ENCODE peak calls at places on chromosomes 2 and 18, in ten cellular contexts. V, Y, E, F, Q, J, U, A, M and X are unnamed samples.

GRCh38 chr2:20593072-20594034 is 57.5 kb downstream of the HS1BP3 start:
- DNase-seq in A (no peak), Q (peak; percentile 83), V (peak; percentile 100), J (peak; percentile 30), E (peak; percentile 79), F (no peak), Y (peak; percentile 75), U (no peak), M (peak; percentile 85), X (no peak)

GRCh38 chr2:44075536-44075935 is 79.7 kb upstream of the LRPPRC start:
- DNase-seq in M (no peak), F (peak; percentile 23), Q (no peak), J (no peak), E (no peak), A (no peak), U (no peak), V (peak; percentile 30), Y (peak; percentile 38), X (no peak)

GRCh38 chr2:236178921-236179652 is 10.9 kb upstream of the GBX2 start:
- DNase-seq in J (no peak), V (no peak), A (no peak), Y (peak; percentile 37), Q (no peak), E (no peak), M (no peak), F (no peak), U (no peak), X (no peak)

GRCh38 chr2:118300807-118301206 is 212.5 kb downstream of the INSIG2 start:
- DNase-seq in Q (no peak), V (no peak), Y (no peak), A (no peak), U (peak; percentile 26), M (no peak), E (no peak), J (no peak), F (no peak), X (no peak)

GRCh38 chr2:127695491-127696472 is 5.5 kb upstream of the SFT2D3 start:
- DNase-seq in Y (peak; percentile 80), J (peak; percentile 58), M (peak; percentile 50), V (no peak), Q (peak; percentile 49), U (no peak), F (peak; percentile 78), E (peak; percentile 87), A (peak; percentile 27), X (no peak)

GRCh38 chr2:41784496-41784895 is 263.3 kb upstream of the PKDCC start:
- DNase-seq in A (no peak), V (peak; percentile 11), F (no peak), Y (no peak), Q (no peak), M (no peak), J (no peak), U (no peak), E (no peak), X (no peak)

GRCh38 chr2:2591542-2591940 is 260.5 kb upstream of the MYT1L start:
- DNase-seq in A (no peak), F (no peak), M (no peak), J (no peak), U (peak; percentile 64), Q (no peak), V (no peak), Y (no peak), E (no peak), X (peak; percentile 62)

GRCh38 chr18:6810191-6810590 is 80.7 kb downstream of the ARHGAP28 start:
- DNase-seq in F (no peak), Q (no peak), J (no peak), M (no peak), V (no peak), U (no peak), Y (no peak), E (no peak), A (no peak), X (no peak)

GRCh38 chr2:204477358-204477950 is 67.8 kb upstream of the PARD3B start:
- DNase-seq in E (no peak), A (no peak), V (no peak), Y (no peak), Q (no peak), J (no peak), F (no peak), U (no peak), M (no peak), X (no peak)

GRCh38 chr2:157361526-157361925 is 35.9 kb upstream of the ERMN start:
- DNase-seq in V (no peak), Y (no peak), E (no peak), F (no peak), M (no peak), J (no peak), U (no peak), Q (no peak), A (no peak), X (no peak)

GRCh38 chr2:235001237-235002133 is 49.7 kb downstream of the SH3BP4 start:
- DNase-seq in M (no peak), U (no peak), E (peak; percentile 58), V (no peak), A (no peak), Y (no peak), Q (no peak), J (peak; percentile 52), F (no peak), X (no peak)

GRCh38 chr2:235002198-235003095 is 50.6 kb downstream of the SH3BP4 start:
- DNase-seq in U (no peak), A (no peak), V (peak; percentile 81), Y (no peak), J (no peak), Q (no peak), M (no peak), E (peak; percentile 53), F (no peak), X (no peak)

GRCh38 chr2:234998404-234999211 is 46.8 kb downstream of the SH3BP4 start:
- DNase-seq in F (no peak), M (no peak), U (no peak), Q (no peak), Y (no peak), V (peak; percentile 89), J (no peak), E (peak; percentile 55), A (no peak), X (no peak)

GRCh38 chr2:234999740-235000425 is 48.1 kb downstream of the SH3BP4 start:
- DNase-seq in U (no peak), M (no peak), J (no peak), V (no peak), Y (no peak), E (no peak), Q (no peak), A (no peak), F (no peak), X (no peak)

GRCh38 chr2:235000426-235001236 is 48.8 kb downstream of the SH3BP4 start:
- DNase-seq in U (no peak), V (peak; percentile 90), Y (peak; percentile 49), Q (no peak), J (peak; percentile 67), M (no peak), A (no peak), F (no peak), E (peak; percentile 32), X (no peak)
- TF ChIP-seq POLR2A in U (no peak), V (no peak), Y (no peak), Q (no peak), J (no peak), M (no peak), A (no peak), F (no peak), E (no peak), X (no peak)

GRCh38 chr2:57515366-57515765 is 531.2 kb upstream of the VRK2 start:
- DNase-seq in F (no peak), V (no peak), Y (no peak), Q (no peak), M (no peak), J (no peak), E (no peak), A (no peak), U (no peak), X (no peak)

GRCh38 chr2:57504787-57505186 is 541.8 kb upstream of the VRK2 start:
- DNase-seq in Q (no peak), E (no peak), F (no peak), V (no peak), U (no peak), Y (no peak), A (no peak), J (no peak), M (no peak), X (no peak)

GRCh38 chr2:57510704-57511103 is 535.9 kb upstream of the VRK2 start:
- DNase-seq in F (no peak), E (no peak), M (no peak), J (no peak), A (no peak), Y (no peak), V (no peak), U (no peak), Q (no peak), X (no peak)
- TF ChIP-seq CTCF in F (no peak), E (no peak), M (no peak), J (no peak), A (peak; percentile 12), Y (no peak), V (no peak), U (no peak), Q (no peak), X (no peak)

GRCh38 chr2:70523996-70524965 is 29.3 kb downstream of the TGFA start:
- DNase-seq in M (peak; percentile 97), F (no peak), V (peak; percentile 40), Y (peak; percentile 76), U (peak; percentile 68), E (no peak), A (peak; percentile 86), Q (no peak), J (peak; percentile 61), X (no peak)
- H3K4me1 ChIP-seq in M (peaks cover 66% of the 10 kb centered on the region), F (peaks cover 4% of the 10 kb centered on the region), V (peaks cover 51% of the 10 kb centered on the region), Y (peaks cover 54% of the 10 kb centered on the region), U (no peaks in the 10 kb centered on the region), E (peaks cover 6% of the 10 kb centered on the region), A (peaks cover 53% of the 10 kb centered on the region), Q (no peaks in the 10 kb centered on the region), J (peaks cover 36% of the 10 kb centered on the region), X (peaks cover 25% of the 10 kb centered on the region)

GRCh38 chr18:25544872-25545271 is 192.9 kb upstream of the ZNF521 start:
- DNase-seq in M (no peak), F (no peak), U (no peak), V (no peak), Y (no peak), E (no peak), J (no peak), A (no peak), Q (no peak), X (no peak)
- TF ChIP-seq POLR2A in M (no peak), F (no peak), U (no peak), V (no peak), Y (no peak), E (no peak), J (no peak), A (no peak), Q (no peak), X (no peak)

DNA sequence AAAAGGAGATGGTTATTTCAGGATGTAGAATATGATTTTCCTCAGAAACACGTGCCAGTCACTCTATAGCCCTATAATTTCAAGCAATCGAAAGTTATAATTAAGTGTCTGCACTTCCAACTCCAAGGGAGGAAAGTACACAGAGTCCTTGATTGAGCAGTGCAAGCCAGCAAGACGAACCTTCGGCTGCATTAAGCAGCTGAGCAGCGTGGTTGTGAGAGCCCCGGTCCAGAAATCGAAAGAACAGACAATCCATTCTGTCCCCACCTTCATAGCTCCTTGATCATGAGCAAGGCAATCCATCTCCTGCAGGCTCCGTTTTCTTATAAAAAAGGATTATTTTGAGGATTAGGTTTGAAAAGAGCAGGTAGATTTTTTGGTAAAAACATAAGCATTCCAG is 287.6 kb downstream of the FBXO15 start:
- DNase-seq in Y (no peak), A (no peak), J (no peak), V (no peak), U (no peak), Q (no peak), E (no peak), F (no peak), M (no peak), X (no peak)
- TF ChIP-seq CTCF in Y (no peak), A (no peak), J (no peak), V (no peak), U (no peak), Q (no peak), E (no peak), F (no peak), M (no peak), X (no peak)